ENCODE peak calls at places on chromosomes 7 and 10, in eight cellular contexts. G, T, M, R, N, P, V and L are unnamed samples.

GRCh38 chr10:69769395-69769989 is 32.2 kb upstream of the COL13A1 start:
- DNase-seq in G (peak; percentile 14), T (peak; percentile 89), M (peak; percentile 88), R (peak; percentile 86), N (peak; percentile 36), P (peak; percentile 25), V (peak; percentile 34), L (peak; percentile 84)

GRCh38 chr10:84412482-84412881 is 84.1 kb downstream of the CCSER2 start:
- DNase-seq in G (no peak), T (no peak), M (no peak), R (no peak), N (no peak), P (no peak), V (no peak), L (no peak)

GRCh38 chr10:21737061-21737460 is 203.0 kb downstream of the MLLT10 start:
- DNase-seq in G (no peak), T (no peak), M (no peak), R (no peak), N (no peak), P (no peak), V (no peak), L (no peak)

GRCh38 chr7:69434350-69434749 is 163.9 kb upstream of the AUTS2 start:
- DNase-seq in G (no peak), T (no peak), M (no peak), R (no peak), N (no peak), P (no peak), V (no peak), L (peak; percentile 97)

GRCh38 chr10:78744521-78745090 is 324.2 kb upstream of the ZMIZ1 start:
- DNase-seq in G (no peak), T (no peak), M (no peak), R (no peak), N (no peak), P (no peak), V (no peak), L (no peak)

GRCh38 chr10:3108033-3108432 is 40.7 kb downstream of the PFKP start:
- DNase-seq in G (no peak), T (no peak), M (peak; percentile 55), R (no peak), N (no peak), P (no peak), V (no peak), L (no peak)

GRCh38 chr7:100826546-100827329 is 585 bp downstream of the EPHB4 start:
- DNase-seq in G (no peak), T (no peak), M (peak; percentile 85), R (no peak), N (no peak), P (no peak), V (no peak), L (peak; percentile 9)

GRCh38 chr7:47514818-47515217 is 67.1 kb downstream of the TNS3 start:
- DNase-seq in G (no peak), T (no peak), M (no peak), R (no peak), N (no peak), P (no peak), V (no peak), L (peak; percentile 46)

GRCh38 chr10:96124230-96125141 is 5.6 kb upstream of the ZNF518A start:
- DNase-seq in G (peak; percentile 63), T (no peak), M (no peak), R (peak; percentile 78), N (no peak), P (peak; percentile 60), V (peak; percentile 29), L (peak; percentile 23)

GRCh38 chr7:107946451-107946850 is 55.5 kb downstream of the DLD start:
- DNase-seq in G (no peak), T (no peak), M (no peak), R (no peak), N (no peak), P (no peak), V (no peak), L (no peak)

GRCh38 chr10:127577376-127577775 is 28.3 kb downstream of the NPS start:
- DNase-seq in G (no peak), T (peak; percentile 26), M (no peak), R (no peak), N (no peak), P (no peak), V (no peak), L (peak; percentile 42)

GRCh38 chr10:14010083-14010551 is 320.6 kb downstream of the FRMD4A start:
- DNase-seq in G (no peak), T (no peak), M (no peak), R (no peak), N (no peak), P (no peak), V (no peak), L (peak; percentile 67)

GRCh38 chr7:138865843-138866242 is 67.8 kb upstream of the ATP6V0A4 start:
- DNase-seq in G (no peak), T (peak; percentile 33), M (no peak), R (no peak), N (no peak), P (no peak), V (no peak), L (no peak)

GRCh38 chr10:112024079-112024478 is 159.5 kb downstream of the GPAM start:
- DNase-seq in G (no peak), T (no peak), M (no peak), R (no peak), N (no peak), P (no peak), V (no peak), L (no peak)

GRCh38 chr10:70702193-70702763 is 30.0 kb downstream of the ADAMTS14 start:
- DNase-seq in G (no peak), T (no peak), M (no peak), R (no peak), N (no peak), P (no peak), V (no peak), L (no peak)

GRCh38 chr7:154695836-154696235 is 307.1 kb downstream of the PAXIP1 start:
- DNase-seq in G (no peak), T (no peak), M (no peak), R (no peak), N (no peak), P (no peak), V (no peak), L (no peak)

GRCh38 chr7:95246935-95247370 is 77.4 kb downstream of the PON1 start:
- DNase-seq in G (peak; percentile 52), T (peak; percentile 73), M (no peak), R (peak; percentile 59), N (no peak), P (peak; percentile 56), V (peak; percentile 15), L (peak; percentile 73)

GRCh38 chr7:69038915-69039314 is 559.4 kb upstream of the AUTS2 start:
- DNase-seq in G (no peak), T (no peak), M (no peak), R (no peak), N (no peak), P (no peak), V (no peak), L (no peak)

GRCh38 chr7:152312316-152312715 is 123.5 kb downstream of the KMT2C start:
- DNase-seq in G (no peak), T (no peak), M (no peak), R (no peak), N (no peak), P (no peak), V (no peak), L (peak; percentile 22)

GRCh38 chr7:152315845-152316244 is 120.0 kb downstream of the KMT2C start:
- DNase-seq in G (no peak), T (no peak), M (no peak), R (no peak), N (no peak), P (no peak), V (no peak), L (no peak)

GRCh38 chr7:152313217-152313616 is 122.6 kb downstream of the KMT2C start:
- DNase-seq in G (no peak), T (no peak), M (no peak), R (no peak), N (no peak), P (no peak), V (no peak), L (no peak)

DNA sequence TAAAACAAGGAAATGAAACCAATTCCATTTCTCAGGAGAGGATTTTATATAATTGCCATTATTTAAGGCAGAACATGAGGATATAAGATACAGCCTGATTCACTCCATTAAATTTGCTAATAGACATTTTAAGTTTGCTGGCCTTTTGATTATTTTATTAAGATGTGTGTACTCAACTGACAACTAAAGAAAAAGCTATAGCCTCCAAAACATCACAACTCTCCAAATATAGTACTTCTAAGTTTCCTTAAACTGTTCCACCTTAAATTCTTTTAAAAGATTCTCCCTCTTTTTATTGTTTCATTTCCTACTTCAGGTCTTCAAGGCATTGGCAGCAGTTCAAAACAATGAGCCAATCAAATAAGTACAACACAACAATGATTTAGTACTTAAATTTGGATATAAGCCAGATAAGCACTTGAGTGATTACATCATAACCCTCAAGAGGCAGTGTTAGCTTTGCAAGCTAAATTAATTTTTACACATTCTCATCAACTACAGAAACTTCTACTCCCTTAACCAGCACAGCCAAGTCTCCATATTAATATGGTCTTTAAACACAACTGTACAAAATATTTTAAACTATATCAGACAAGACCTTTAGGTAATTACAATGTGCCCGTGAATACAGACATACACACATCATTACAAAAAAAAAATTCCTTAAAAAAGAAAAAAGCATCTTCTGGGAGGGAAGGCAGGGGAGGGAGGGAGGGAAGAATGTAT is 121.8 kb downstream of the KMT2C start:
- DNase-seq in G (no peak), T (peak; percentile 79), M (no peak), R (no peak), N (no peak), P (peak; percentile 27), V (no peak), L (peak; percentile 94)
- H3K27ac ChIP-seq in G (no peak overlapping the region), T (peak overlapping the region; percentile 31), M (no peak overlapping the region), R (no peak overlapping the region), N (no peak overlapping the region), P (no peak overlapping the region), V (no peak overlapping the region), L (no peak overlapping the region)

GRCh38 chr7:293681-294439 is 3.9 kb downstream of the FOXL3 start:
- DNase-seq in G (peak; percentile 42), T (no peak), M (no peak), R (no peak), N (no peak), P (no peak), V (no peak), L (no peak)
- TF ChIP-seq CTCF in G (no peak), T (no peak), M (no peak), R (no peak), N (no peak), P (no peak), V (no peak), L (no peak)

GRCh38 chr7:90345548-90346319 is 782 bp upstream of the GTPBP10 start:
- DNase-seq in G (peak; percentile 24), T (peak; percentile 37), M (no peak), R (no peak), N (no peak), P (no peak), V (no peak), L (peak; percentile 55)
- H3K27ac ChIP-seq in G (peak overlapping the region; percentile 90), T (no peak overlapping the region), M (peak overlapping the region; percentile 56), R (no peak overlapping the region), N (peak overlapping the region; percentile 94), P (peak overlapping the region; percentile 97), V (no peak overlapping the region), L (peak overlapping the region; percentile 84)

DNA sequence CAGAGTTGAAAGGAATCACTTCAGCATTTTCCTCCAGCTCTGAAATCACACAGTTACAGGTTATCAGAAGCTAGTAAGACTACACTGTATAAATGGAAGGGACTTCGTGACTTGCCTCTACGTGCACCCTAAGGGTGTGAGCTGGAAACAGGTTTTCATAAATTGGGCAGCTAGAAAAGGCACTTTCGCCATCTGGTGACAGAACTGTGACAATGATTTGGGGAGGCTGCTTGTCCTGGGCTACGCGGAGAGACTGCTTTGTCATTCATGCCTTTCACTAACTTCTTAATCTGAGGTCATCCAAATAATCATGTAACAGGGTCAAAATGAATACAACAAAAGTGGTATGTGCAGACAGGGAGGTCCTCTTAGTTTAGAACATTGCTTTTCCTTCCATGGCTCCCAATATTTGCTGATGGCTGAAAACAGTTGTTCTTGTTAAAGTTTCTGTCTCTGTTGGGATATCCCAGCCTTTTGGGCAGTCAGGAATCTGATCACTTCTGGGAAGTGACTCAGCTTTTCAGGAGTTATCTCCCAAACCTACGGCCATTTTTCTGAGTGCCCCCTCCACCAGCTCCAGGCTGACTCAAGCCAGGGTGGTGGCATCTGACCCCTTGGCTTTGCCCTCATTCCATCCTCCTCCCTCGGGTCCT is 17.8 kb downstream of the VWC2 start:
- DNase-seq in G (peak; percentile 26), T (peak; percentile 58), M (no peak), R (peak; percentile 71), N (no peak), P (peak; percentile 15), V (peak; percentile 43), L (no peak)
- TF ChIP-seq CTCF in G (peak; percentile 32), T (peak; percentile 63), M (peak; percentile 39), R (peak; percentile 72), N (peak; percentile 21), P (peak; percentile 71), V (peak; percentile 69), L (no peak)